ENCODE peak calls at places on chromosomes 3 and 15, in four cellular contexts. F is K562, J is GM12878, K is HepG2. Q is an unnamed sample.

GRCh38 chr3:191148131-191148530 is 50.9 kb upstream of the OSTN start:
- DNase-seq in F (no peak), K (no peak), J (no peak), Q (no peak)

GRCh38 chr15:38876211-38876610 is 311.6 kb upstream of the RASGRP1 start:
- DNase-seq in J (no peak), K (no peak), F (no peak), Q (no peak)

GRCh38 chr3:64595253-64595694 is 92.5 kb downstream of the ADAMTS9 start:
- DNase-seq in J (no peak), F (no peak), K (no peak), Q (no peak)

GRCh38 chr3:58237940-58238681 is 519 bp downstream of the ABHD6 start:
- DNase-seq in K (peak), F (peak), J (no peak), Q (peak)

GRCh38 chr3:19183572-19183971 is 35.3 kb downstream of the KCNH8 start:
- DNase-seq in F (no peak), K (no peak), J (no peak), Q (no peak)

GRCh38 chr3:165796701-165797100 is 40.5 kb downstream of the BCHE start:
- DNase-seq in F (no peak), K (no peak), J (no peak), Q (no peak)

GRCh38 chr3:149090907-149091306 is 4.6 kb upstream of the HLTF start:
- DNase-seq in K (no peak), F (no peak), J (no peak), Q (no peak)

GRCh38 chr3:23086831-23087230 is 116.3 kb upstream of the UBE2E2 start:
- DNase-seq in K (no peak), F (no peak), J (no peak), Q (no peak)

GRCh38 chr3:150407818-150408231 is 273 bp upstream of the TSC22D2 start:
- DNase-seq in F (no peak), K (no peak), J (no peak), Q (no peak)

GRCh38 chr3:168288511-168289268 is 193.0 kb upstream of the GOLIM4 start:
- DNase-seq in J (no peak), K (no peak), F (no peak), Q (peak)

GRCh38 chr3:71955549-71956373 is 170.8 kb upstream of the PROK2 start:
- DNase-seq in F (peak), K (peak), J (peak), Q (peak)

GRCh38 chr3:42802876-42803799 is 1.2 kb downstream of the HIGD1A start:
- DNase-seq in F (peak), K (peak), J (no peak), Q (peak)

DNA sequence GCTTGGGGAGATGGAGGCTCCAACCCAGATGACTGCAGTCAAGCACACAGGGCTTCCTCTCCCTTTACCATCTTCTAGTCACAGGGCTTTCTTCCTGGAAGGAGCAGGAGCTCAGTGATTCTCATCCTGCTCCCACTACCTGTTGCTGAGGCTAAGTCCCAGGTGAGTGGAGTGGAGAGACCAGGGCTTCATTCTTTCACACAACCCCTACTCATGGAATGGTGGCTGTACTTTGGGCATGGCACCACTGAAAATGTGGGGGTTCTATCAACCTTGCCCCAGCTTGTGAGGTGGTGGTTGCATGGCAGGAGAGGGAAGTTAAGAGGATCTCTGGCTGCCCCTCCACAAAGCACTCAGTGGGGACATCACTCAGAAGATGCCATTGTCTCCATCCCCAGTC is 36.8 kb upstream of the RAD18 start:
- DNase-seq in F (no peak), J (no peak), K (no peak), Q (no peak)
- TF ChIP-seq FOXM1 in F (no peak), J (no peak), K (no peak), Q (no peak)

DNA sequence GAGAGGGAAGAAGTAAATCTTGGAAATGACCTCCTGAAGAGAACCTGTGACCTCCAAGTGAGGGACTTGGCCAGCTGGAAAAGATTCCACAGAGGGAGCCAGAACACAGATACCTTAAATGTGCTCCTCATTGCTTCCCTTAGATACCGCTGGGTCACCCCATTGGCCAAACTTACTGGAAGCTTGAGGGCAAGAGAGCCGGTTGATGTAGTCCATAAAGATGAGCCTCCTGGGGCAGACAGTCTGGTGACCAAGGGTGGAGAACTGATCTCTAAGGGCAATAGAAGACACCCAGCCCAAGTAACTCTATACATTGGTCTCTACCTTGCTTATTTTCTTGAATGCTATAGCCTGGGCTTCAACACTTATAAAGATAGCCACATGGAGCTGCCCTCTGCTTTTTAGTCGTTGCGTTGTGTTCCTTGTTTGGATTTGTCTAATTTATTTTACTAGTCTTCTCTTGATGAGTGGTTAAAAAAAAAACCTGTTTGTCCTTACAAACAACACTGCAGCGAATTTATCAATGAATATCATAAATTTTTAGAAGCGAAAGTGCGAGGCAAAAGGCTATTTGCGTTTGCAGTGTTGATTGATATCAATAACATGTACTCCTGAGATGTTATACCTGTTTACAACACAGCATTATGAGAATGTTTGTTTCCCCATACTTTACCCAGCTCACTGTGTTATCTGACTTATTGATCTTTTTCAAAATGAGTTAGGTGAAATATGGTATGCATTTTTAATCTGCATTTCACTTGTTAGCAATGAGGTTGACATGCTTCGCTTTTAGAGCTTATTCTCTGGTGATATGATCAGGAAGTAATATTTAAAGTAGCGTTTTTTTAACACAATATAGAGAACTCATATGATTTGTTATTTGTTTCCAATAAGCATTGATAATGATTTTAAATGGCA is 31.2 kb downstream of the TGFBR2 start:
- DNase-seq in F (no peak), K (no peak), J (no peak), Q (no peak)
- H3K27ac ChIP-seq in F (no peak), K (no peak), J (no peak), Q (no peak)

GRCh38 chr3:138440137-138440536 is 5.7 kb downstream of the ESYT3 start:
- DNase-seq in K (no peak), F (no peak), J (no peak), Q (peak)
- TF ChIP-seq MAX in K (no peak), F (no peak), J (no peak), Q (no peak)

GRCh38 chr15:100020614-100021013 is 287.4 kb upstream of the LYSMD4 start:
- DNase-seq in F (peak), J (no peak), K (no peak), Q (no peak)

GRCh38 chr15:100016632-100017031 is 283.4 kb upstream of the LYSMD4 start:
- DNase-seq in K (no peak), J (no peak), F (no peak), Q (no peak)

GRCh38 chr15:100020181-100020580 is 286.9 kb upstream of the LYSMD4 start:
- DNase-seq in K (no peak), F (no peak), J (no peak), Q (no peak)

GRCh38 chr15:100019601-100020000 is 286.4 kb upstream of the LYSMD4 start:
- DNase-seq in F (no peak), K (no peak), J (no peak), Q (no peak)

GRCh38 chr15:100017140-100017539 is 283.9 kb upstream of the LYSMD4 start:
- DNase-seq in F (no peak), J (no peak), K (no peak), Q (no peak)
- TF ChIP-seq FOXM1 in F (no peak), J (no peak), K (no peak), Q (no peak)

DNA sequence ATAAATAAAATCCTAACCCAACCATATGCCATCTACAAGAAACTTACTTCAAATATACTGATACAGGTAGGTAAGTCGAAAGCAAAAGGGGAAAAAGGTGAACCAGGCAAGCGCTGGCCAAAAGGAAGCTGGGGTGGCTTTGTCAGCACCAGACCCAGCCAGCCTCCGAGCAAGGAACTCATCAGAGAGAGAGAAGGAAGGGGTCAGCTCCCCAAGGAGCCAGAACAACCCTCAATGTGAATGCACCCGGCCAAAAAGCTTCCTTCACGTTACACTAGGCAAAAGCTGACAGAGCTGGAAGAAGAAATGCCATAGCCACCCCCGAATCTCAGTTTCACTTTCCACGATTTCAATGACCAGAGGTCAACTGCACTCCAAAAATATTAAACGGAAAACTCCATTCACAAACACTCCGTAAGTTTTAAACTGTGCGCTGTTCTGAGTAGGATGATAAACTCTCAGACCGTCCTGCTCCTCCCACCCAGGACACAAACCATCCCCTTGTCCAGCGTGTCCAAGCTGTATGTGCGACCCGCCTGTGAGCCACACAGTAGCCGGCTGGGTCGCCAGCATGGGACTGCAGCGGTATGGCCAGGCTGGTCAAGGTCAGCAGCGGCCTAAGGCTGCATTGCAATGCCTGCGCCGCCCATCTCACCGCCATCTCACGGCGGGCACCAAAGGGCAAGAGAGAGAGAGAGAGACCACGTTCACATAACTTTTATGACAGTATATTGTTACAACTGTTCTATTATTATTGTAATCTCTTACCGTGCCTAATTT is 29.8 kb downstream of the CYFIP1 start:
- DNase-seq in F (no peak), J (no peak), K (no peak), Q (no peak)
- H3K27ac ChIP-seq in F (no peak), J (no peak), K (no peak), Q (no peak)

DNA sequence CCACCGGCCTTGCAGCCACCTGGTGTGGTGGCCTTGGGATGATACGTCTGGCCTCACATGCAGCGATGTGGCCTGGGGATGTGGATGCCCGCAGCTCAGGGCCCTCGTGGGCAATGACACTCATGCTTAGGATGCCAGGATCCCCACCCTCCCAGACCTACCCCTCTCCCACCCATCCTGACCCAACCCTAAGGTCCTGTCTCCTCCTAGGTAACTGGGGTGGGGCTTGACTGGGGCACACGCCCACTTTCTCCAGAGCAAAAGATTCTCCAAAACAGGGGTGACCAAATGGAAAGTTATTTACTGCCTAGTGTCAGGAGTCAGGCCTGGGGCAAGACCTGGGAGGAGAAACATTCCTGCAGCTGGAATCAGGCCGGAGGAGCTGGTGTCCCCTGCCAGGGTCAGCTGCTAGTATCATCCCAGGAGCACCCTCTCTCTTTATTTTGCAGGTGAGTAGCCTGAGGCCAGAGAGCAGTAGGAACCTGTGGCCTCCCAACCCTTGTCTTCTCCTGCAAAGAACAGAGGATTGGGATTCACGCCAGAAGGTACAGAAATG is 33.0 kb downstream of the DNAJB8 start:
- DNase-seq in K (no peak), F (no peak), J (no peak), Q (no peak)
- TF ChIP-seq MAX in K (no peak), F (no peak), J (no peak), Q (no peak)

DNA sequence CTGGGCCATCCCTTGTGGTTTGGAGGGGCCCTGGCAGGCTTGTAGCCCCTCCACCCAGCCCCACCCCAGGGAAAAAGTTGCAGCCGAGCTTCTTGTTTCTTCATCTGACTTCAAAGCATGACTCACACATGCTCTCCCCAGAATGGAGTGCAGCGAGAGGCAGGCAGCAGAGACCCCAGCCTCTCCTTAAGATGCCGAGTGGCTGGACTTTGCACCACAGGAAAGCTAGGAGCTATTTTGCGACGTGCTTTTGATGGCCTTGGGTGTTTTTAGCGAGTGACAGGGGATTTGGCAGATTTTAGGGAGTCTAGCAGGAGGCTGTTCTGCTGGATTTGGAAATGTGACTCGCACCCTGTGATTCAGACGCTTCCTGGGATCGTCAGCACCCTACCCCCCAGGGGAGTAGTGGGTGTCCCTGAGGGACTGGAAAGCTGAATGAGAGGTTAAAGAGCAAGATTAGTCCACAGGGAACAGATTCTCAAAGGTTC is 14.2 kb downstream of the BAHD1 start:
- DNase-seq in K (no peak), F (peak), J (no peak), Q (no peak)
- TF ChIP-seq FOXM1 in K (no peak), F (no peak), J (no peak), Q (no peak)

GRCh38 chr15:57683481-57683880 is 23.0 kb upstream of the POLR2M start:
- DNase-seq in F (no peak), J (no peak), K (no peak), Q (no peak)

GRCh38 chr15:57684491-57685184 is 21.9 kb upstream of the POLR2M start:
- DNase-seq in K (no peak), J (no peak), F (no peak), Q (no peak)

GRCh38 chr15:57685719-57686118 is 20.8 kb upstream of the POLR2M start:
- DNase-seq in F (no peak), J (no peak), K (no peak), Q (no peak)

GRCh38 chr15:57685316-57685715 is 21.2 kb upstream of the POLR2M start:
- DNase-seq in K (no peak), J (no peak), F (no peak), Q (no peak)

DNA sequence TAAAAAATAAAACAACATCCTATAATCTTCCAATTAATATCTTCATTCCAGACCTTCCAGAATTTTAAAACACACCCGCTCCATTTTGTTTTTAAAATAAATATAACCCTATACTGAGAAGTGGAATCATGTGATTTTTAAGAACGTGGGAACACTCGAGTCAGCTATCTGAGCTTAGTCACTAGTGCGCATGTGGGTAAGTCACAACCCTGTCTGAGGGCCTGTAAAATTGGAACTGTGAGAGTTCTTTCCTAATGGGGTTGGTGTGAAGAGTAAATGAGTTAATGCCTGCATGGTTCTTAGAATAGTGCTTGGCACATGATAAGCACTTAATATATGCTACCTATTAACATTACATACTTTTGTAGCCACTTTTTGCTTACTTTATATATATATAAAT is 19.9 kb upstream of the POLR2M start:
- DNase-seq in J (no peak), K (no peak), F (no peak), Q (no peak)
- H3K27ac ChIP-seq in J (no peak), K (no peak), F (no peak), Q (no peak)

Q was measured in SK-N-SH.